ENCODE peak calls at places on chromosomes 16 and 17, in eight cellular contexts. C is K562, O is cardiac muscle cell, W is heart right ventricle, J is brain microvascular endothelial cell, R is GM23338, S is mucosa of descending colon, P is thoracic aorta. H is an unnamed sample.
A peak's percentile ranks its signal among the peaks of the same experiment; 100 is the strongest.

GRCh38 chr17:14201595-14201994 is 35.1 kb downstream of the CDRT15 start:
- DNase-seq in O (no peak), J (no peak), R (peak; percentile 24), S (peak; percentile 29), W (no peak), P (no peak), C (no peak), H (no peak)

GRCh38 chr16:69762843-69763556 is 868 bp downstream of the WWP2 start:
- DNase-seq in P (no peak), W (no peak), O (peak; percentile 39), C (no peak), R (no peak), J (peak; percentile 20), S (peak; percentile 47), H (no peak)

GRCh38 chr17:71234349-71234748 is 886.5 kb upstream of the SOX9 start:
- DNase-seq in R (no peak), C (no peak), O (no peak), P (no peak), J (no peak), W (no peak), S (no peak), H (no peak)

GRCh38 chr16:77723108-77723514 is 797 bp downstream of the NUDT7 start:
- DNase-seq in C (no peak), W (peak; percentile 16), O (peak; percentile 2), S (no peak), R (no peak), J (no peak), P (no peak), H (no peak)

GRCh38 chr17:19724501-19725420 is 8.4 kb upstream of the SLC47A2 start:
- DNase-seq in R (no peak), P (no peak), S (peak; percentile 81), J (no peak), O (no peak), C (no peak), W (peak; percentile 65), H (no peak)

GRCh38 chr17:45311406-45311761 is 5.4 kb downstream of the MAP3K14 start:
- DNase-seq in R (no peak), O (no peak), W (no peak), C (no peak), J (no peak), S (no peak), P (no peak), H (no peak)

GRCh38 chr17:7014261-7014994 is 2.0 kb downstream of the RNASEK start:
- DNase-seq in O (peak; percentile 98), P (peak; percentile 91), W (peak; percentile 99), J (peak; percentile 94), R (peak; percentile 98), S (peak; percentile 96), C (peak; percentile 82), H (peak; percentile 92)

GRCh38 chr16:12406158-12406557 is 397.5 kb downstream of the CPPED1 start:
- DNase-seq in S (no peak), J (no peak), P (no peak), W (no peak), O (no peak), C (no peak), R (no peak), H (no peak)

GRCh38 chr17:52145496-52145895 is 13.0 kb downstream of the CA10 start:
- DNase-seq in J (no peak), P (no peak), C (no peak), R (peak; percentile 14), W (no peak), O (no peak), S (no peak), H (no peak)

GRCh38 chr16:89154390-89155183 is 17.0 kb upstream of the CDH15 start:
- DNase-seq in J (no peak), O (no peak), C (no peak), R (no peak), W (no peak), P (no peak), S (no peak), H (no peak)

DNA sequence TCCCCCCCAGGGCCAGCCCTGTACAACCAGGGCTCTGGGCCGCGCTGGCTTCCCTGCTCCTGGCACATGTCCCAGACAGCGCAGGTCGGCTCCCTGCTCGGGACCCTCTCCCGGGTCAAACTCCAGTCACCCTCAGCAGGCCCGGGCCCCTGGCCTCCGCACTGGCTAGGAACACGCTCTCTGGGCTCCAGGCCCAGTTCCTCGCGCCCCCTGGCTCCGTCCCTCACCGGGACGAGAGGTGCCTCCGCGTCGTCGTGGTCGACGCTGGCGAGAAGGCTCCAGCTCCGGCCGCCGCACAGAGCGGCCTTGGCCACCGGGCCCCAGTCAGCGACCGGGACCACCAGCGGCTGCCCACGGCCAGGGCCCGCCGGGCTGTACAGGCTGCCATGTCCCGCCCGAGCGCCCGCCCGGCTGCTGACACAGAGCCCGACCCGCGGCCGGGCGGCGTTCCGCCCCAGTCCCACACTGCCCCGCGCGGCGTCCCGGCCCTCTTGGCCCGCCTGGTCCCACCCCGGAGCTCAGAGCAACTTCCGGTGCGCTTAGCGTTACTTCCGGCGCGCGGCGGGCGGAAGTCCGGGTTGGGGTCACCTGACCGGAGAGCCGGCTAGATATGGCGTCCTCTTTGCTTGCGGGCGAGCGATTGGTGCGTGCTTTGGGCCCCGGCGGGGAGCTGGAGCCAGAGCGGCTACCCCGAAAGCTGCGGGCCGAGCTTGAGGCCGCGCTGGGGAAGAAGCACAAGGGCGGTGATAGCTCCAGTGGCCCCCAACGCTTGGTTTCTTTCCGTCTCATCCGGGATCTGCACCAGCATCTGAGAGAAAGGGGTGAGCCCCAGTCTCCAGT is at the start of gene POLDIP2:
- DNase-seq in O (peak; percentile 96), W (peak; percentile 96), R (peak; percentile 97), S (peak; percentile 94), C (peak; percentile 94), P (peak; percentile 72), J (peak; percentile 91), H (peak; percentile 97)
- H3K36me3 ChIP-seq in O (peaks cover 56% of the 10 kb centered on the region), W (peaks cover 44% of the 10 kb centered on the region), R (peaks cover 17% of the 10 kb centered on the region), S (peaks cover 11% of the 10 kb centered on the region), C (peaks cover 68% of the 10 kb centered on the region), P (peaks cover 58% of the 10 kb centered on the region), J (peaks cover 37% of the 10 kb centered on the region), H (peaks cover 39% of the 10 kb centered on the region)

DNA sequence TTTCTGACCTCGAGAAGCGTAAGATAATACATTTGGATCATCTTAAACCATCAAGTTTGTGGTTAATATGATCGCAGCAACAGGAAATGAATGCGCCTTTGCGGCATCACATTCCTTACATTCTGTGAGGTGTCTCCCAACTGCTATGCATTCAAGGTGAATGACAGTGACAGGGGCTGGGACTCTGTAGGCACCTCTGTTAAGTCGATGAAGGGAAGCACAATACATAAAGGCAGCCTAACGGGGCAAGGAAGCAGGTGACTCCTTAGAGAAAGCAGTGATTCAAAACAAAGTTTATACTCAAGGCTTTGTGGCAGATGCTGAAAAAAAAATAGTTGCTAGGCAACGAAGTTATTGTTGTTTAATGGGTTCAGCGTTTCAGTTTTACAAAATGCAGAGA is 21.6 kb upstream of the EVPL start:
- DNase-seq in P (no peak), S (no peak), J (peak; percentile 86), C (no peak), W (no peak), R (peak; percentile 61), O (no peak), H (peak; percentile 96)
- H3K36me3 ChIP-seq in P (peaks cover 71% of the 10 kb centered on the region), S (peaks cover 8% of the 10 kb centered on the region), J (peaks cover 57% of the 10 kb centered on the region), C (peaks cover 90% of the 10 kb centered on the region), W (peaks cover 78% of the 10 kb centered on the region), R (peaks cover 47% of the 10 kb centered on the region), O (peaks cover 60% of the 10 kb centered on the region), H (peaks cover 82% of the 10 kb centered on the region)

DNA sequence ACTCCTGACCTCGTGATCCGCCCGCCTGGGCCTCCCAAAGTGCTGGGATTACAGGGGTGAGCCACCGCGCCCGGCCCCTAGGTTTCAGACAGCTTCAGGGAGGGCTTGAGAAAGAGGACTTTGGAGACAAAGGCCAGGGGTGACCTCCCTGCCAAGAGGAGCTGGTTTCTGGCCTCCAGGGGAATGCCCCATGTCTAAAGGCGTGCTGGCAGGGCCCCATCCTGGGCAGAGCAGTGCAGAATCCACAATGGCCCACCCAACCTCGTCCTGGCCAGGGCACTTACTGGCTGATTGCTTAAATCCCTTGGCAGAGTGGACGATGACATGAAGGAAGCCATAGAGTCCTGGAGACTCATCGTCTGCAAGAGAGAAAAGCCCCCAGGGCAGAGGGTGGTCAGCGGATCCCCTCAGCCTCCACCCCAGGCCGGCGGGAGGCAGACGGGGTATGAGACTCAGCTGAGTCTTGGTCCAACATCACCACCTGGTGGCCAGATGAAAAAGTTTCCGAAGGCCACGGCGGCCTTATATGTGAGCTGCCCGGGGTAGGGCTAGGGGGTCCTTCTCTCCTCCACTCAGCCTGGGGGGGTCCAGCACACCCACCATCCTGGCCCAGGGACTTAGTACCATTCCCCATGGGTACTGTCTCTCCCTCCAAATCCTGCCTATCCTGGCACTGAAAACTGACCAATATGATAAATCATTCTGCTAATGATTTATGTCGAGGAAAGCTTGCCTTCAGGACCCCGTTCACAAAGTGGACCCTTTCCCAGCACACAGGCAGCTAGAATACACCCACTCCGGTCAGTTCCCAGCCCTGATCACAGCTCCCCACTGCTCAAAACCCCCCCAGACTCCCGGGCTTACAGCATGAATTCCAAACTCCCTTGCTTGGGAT is 59.1 kb downstream of the TIMM22 start:
- DNase-seq in C (peak; percentile 67), R (peak; percentile 82), P (no peak), J (peak; percentile 64), S (peak; percentile 55), O (peak; percentile 81), W (peak; percentile 64), H (peak; percentile 88)
- H3K36me3 ChIP-seq in C (no peaks in the 10 kb centered on the region), R (no peaks in the 10 kb centered on the region), P (peaks cover 51% of the 10 kb centered on the region), J (peaks cover 33% of the 10 kb centered on the region), S (no peaks in the 10 kb centered on the region), O (peaks cover 18% of the 10 kb centered on the region), W (peaks cover 45% of the 10 kb centered on the region), H (no peaks in the 10 kb centered on the region)

DNA sequence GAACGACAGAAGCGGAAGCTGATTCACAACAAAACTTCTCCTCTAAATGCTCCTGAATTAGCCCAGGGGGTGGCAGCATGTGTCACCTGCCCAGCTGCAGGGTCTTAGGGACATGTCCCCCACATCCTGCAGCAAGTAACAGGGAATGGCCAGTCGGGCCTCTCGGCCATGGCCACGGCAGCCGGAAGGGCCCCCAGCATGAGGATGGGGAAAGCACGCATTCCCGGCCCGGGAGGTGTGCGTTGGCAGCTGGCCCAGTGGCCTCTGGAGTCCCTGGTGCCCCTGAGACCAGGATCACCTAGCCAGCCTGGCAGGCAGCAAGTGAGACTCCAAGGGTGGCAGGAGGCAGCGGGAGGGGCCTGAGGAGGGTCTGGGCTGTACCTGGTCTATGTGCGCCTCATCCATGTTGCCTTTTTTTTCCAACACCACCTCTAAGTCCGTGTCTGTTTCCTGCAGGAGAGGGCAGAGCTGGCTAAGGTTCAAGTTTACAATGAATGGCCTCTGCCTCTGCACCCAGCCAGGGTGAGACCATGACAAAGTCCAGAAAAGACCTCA is 7.0 kb downstream of the KNOP1 start:
- DNase-seq in J (no peak), O (no peak), W (peak; percentile 28), S (no peak), P (no peak), R (no peak), C (no peak), H (no peak)
- H3K36me3 ChIP-seq in J (peaks cover 35% of the 10 kb centered on the region), O (peaks cover 11% of the 10 kb centered on the region), W (peaks cover 7% of the 10 kb centered on the region), S (peaks cover 3% of the 10 kb centered on the region), P (peaks cover 26% of the 10 kb centered on the region), R (peaks cover 34% of the 10 kb centered on the region), C (peaks cover 95% of the 10 kb centered on the region), H (peaks cover 15% of the 10 kb centered on the region)

DNA sequence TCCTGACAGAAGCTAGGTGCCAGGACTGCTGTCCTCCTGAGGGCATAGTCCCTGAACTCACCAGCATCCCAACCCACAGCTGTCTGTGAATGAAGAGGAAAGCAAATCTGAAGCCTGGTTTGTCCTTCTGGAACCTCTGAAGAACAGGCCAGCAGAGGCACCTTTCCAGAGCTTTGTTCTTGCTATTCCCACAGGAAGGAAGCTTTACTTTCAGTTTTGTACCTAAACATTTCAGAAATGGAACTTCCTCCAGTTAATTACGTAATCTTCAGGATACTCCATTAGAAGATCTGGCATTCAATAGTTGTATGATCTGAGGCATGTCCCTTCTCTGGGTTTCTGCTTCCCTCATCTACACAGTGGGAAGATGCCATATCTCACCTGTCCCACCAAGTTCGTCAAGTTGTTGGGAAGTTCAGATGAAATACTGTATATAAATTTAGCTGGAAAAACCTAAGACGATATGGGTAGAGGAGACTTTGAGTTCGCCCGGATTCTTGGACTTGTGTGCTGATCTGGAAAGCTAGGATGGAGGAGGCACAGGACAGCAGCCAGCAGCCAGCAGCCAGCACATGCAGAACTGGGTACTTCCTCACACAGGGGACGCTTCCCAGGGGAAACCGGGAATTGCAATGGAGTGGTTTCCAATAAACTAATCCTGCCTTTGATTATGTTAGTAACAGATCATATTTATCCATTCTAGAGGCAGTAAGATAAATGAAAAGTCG is 22.4 kb downstream of the NXPH3 start:
- DNase-seq in S (no peak), J (no peak), P (no peak), W (no peak), O (no peak), R (no peak), C (no peak), H (no peak)
- H3K36me3 ChIP-seq in S (no peaks in the 10 kb centered on the region), J (peaks cover 21% of the 10 kb centered on the region), P (peaks cover 37% of the 10 kb centered on the region), W (peaks cover 39% of the 10 kb centered on the region), O (peaks cover 46% of the 10 kb centered on the region), R (no peaks in the 10 kb centered on the region), C (peaks cover 66% of the 10 kb centered on the region), H (peaks cover 4% of the 10 kb centered on the region)

H was measured in SJCRH30.